ENCODE peak calls at places on chromosome 13, in four cellular contexts. I, U, T and F are unnamed samples.

GRCh38 chr13:108427355-108427754 is 157.8 kb downstream of the TNFSF13B start:
- DNase-seq in I (peak), U (no peak), T (no peak), F (no peak)

GRCh38 chr13:96294930-96295657 is 205.2 kb downstream of the HS6ST3 start:
- DNase-seq in I (no peak), U (no peak), T (no peak), F (no peak)

GRCh38 chr13:48595330-48596127 is 58.2 kb upstream of the CYSLTR2 start:
- DNase-seq in I (peak), U (no peak), T (peak), F (peak)

GRCh38 chr13:46286972-46287371 is 75.2 kb downstream of the LRRC63 start:
- DNase-seq in I (no peak), U (no peak), T (no peak), F (no peak)

GRCh38 chr13:50831510-50831909 is 12.0 kb downstream of the DLEU7 start:
- DNase-seq in I (no peak), U (no peak), T (no peak), F (peak)

GRCh38 chr13:98280176-98280510 is 103.1 kb upstream of the RNF113B start:
- DNase-seq in I (no peak), U (no peak), T (no peak), F (no peak)

GRCh38 chr13:71922191-71922590 is 55.2 kb upstream of the DACH1 start:
- DNase-seq in I (peak), U (no peak), T (peak), F (no peak)

GRCh38 chr13:71320452-71320851 is 546.6 kb downstream of the DACH1 start:
- DNase-seq in I (peak), U (no peak), T (peak), F (peak)

GRCh38 chr13:70527553-70527952 is 419.3 kb upstream of the KLHL1 start:
- DNase-seq in I (no peak), U (no peak), T (no peak), F (no peak)

GRCh38 chr13:112435973-112436372 is 59.8 kb downstream of the SPACA7 start:
- DNase-seq in I (no peak), U (no peak), T (no peak), F (no peak)

GRCh38 chr13:51629711-51630575 is 45.7 kb downstream of the WDFY2 start:
- DNase-seq in I (no peak), U (no peak), T (no peak), F (no peak)

GRCh38 chr13:20711301-20712044 is 8.0 kb downstream of the IL17D start:
- DNase-seq in I (no peak), U (no peak), T (no peak), F (no peak)

GRCh38 chr13:84481958-84482357 is 599.7 kb upstream of the SLITRK1 start:
- DNase-seq in I (peak), U (no peak), T (no peak), F (no peak)

GRCh38 chr13:109330941-109331340 is 455.4 kb downstream of the IRS2 start:
- DNase-seq in I (peak), U (no peak), T (no peak), F (no peak)

GRCh38 chr13:32297206-32297605 is 18.0 kb downstream of the ZAR1L start:
- DNase-seq in I (no peak), U (no peak), T (no peak), F (peak)

GRCh38 chr13:71760226-71760591 is 106.8 kb downstream of the DACH1 start:
- DNase-seq in I (no peak), U (no peak), T (no peak), F (no peak)

GRCh38 chr13:75739244-75739868 is 103.2 kb downstream of the LMO7 start:
- DNase-seq in I (no peak), U (no peak), T (peak), F (no peak)

GRCh38 chr13:24680258-24680920 is at the start of gene ATP12A:
- DNase-seq in I (no peak), U (no peak), T (no peak), F (no peak)

GRCh38 chr13:99542788-99543406 is 41.6 kb downstream of the TM9SF2 start:
- DNase-seq in I (no peak), U (no peak), T (peak), F (no peak)

GRCh38 chr13:97911311-97912138 is 42.0 kb upstream of the IPO5 start:
- DNase-seq in I (peak), U (no peak), T (peak), F (no peak)

GRCh38 chr13:105616313-105617075 is 919.0 kb downstream of the EFNB2 start:
- DNase-seq in I (no peak), U (no peak), T (no peak), F (no peak)

GRCh38 chr13:95536629-95537241 is 15.8 kb upstream of the CLDN10 start:
- DNase-seq in I (no peak), U (no peak), T (peak), F (peak)

GRCh38 chr13:112899618-112900600 is 69.1 kb upstream of the MCF2L start:
- DNase-seq in I (no peak), U (no peak), T (no peak), F (no peak)

GRCh38 chr13:112057736-112058518 is 9.0 kb upstream of the SOX1 start:
- DNase-seq in I (no peak), U (peak), T (peak), F (peak)

GRCh38 chr13:33381906-33382305 is 96.4 kb upstream of the STARD13 start:
- DNase-seq in I (no peak), U (no peak), T (no peak), F (no peak)

GRCh38 chr13:34361528-34361927 is 543.6 kb downstream of the RFC3 start:
- DNase-seq in I (no peak), U (no peak), T (no peak), F (no peak)

GRCh38 chr13:60647547-60647946 is 250.5 kb downstream of the TDRD3 start:
- DNase-seq in I (no peak), U (no peak), T (no peak), F (no peak)

GRCh38 chr13:76884167-76884566 is 2.0 kb downstream of the KCTD12 start:
- DNase-seq in I (peak), U (no peak), T (peak), F (no peak)

GRCh38 chr13:109904218-109904617 is 117.8 kb upstream of the IRS2 start:
- DNase-seq in I (no peak), U (no peak), T (no peak), F (peak)

GRCh38 chr13:29162638-29163037 is 342.5 kb downstream of the MTUS2 start:
- DNase-seq in I (no peak), U (no peak), T (no peak), F (no peak)

GRCh38 chr13:72931311-72931710 is 127.5 kb upstream of the KLF5 start:
- DNase-seq in I (no peak), U (no peak), T (no peak), F (no peak)

GRCh38 chr13:32731074-32731473 is 144.8 kb downstream of the PDS5B start:
- DNase-seq in I (no peak), U (no peak), T (no peak), F (no peak)

GRCh38 chr13:99220199-99220931 is 19.7 kb downstream of the UBAC2 start:
- DNase-seq in I (peak), U (no peak), T (no peak), F (peak)

GRCh38 chr13:68897331-68897730 is 1210.3 kb upstream of the ATXN8OS start:
- DNase-seq in I (no peak), U (no peak), T (no peak), F (no peak)

GRCh38 chr13:114025432-114026127 is 51.7 kb upstream of the C13orf46 start:
- DNase-seq in I (peak), U (no peak), T (no peak), F (no peak)

GRCh38 chr13:53105881-53106280 is 77.3 kb downstream of the OLFM4 start:
- DNase-seq in I (no peak), U (no peak), T (no peak), F (no peak)

GRCh38 chr13:34611678-34612077 is 330.4 kb upstream of the NBEA start:
- DNase-seq in I (peak), U (no peak), T (no peak), F (no peak)